ENCODE peak calls at places on chromosomes 6 and 20, in four cellular contexts. N is osteoblast, E is fibroblast of lung, S is HCT116. C is an unnamed sample.

GRCh38 chr6:78810146-78810545 is 57.2 kb upstream of the IRAK1BP1 start:
- DNase-seq in N (peak), E (peak), S (peak), C (peak)

GRCh38 chr20:21129861-21130260 is 4.0 kb downstream of the KIZ start:
- DNase-seq in N (no peak), E (no peak), S (no peak), C (no peak)

GRCh38 chr20:4542270-4542669 is 179.4 kb upstream of the PRND start:
- DNase-seq in N (no peak), E (no peak), S (no peak), C (no peak)

GRCh38 chr6:14210077-14210476 is 92.5 kb downstream of the CD83 start:
- DNase-seq in N (no peak), E (no peak), S (no peak), C (no peak)

GRCh38 chr20:24497851-24498250 is 28.4 kb downstream of the SYNDIG1 start:
- DNase-seq in N (no peak), E (peak), S (no peak), C (no peak)

GRCh38 chr6:111648100-111648499 is 42.4 kb upstream of the TRAF3IP2 start:
- DNase-seq in N (no peak), E (no peak), S (no peak), C (no peak)

GRCh38 chr6:139290787-139291294 is 957 bp downstream of the TXLNB start:
- DNase-seq in N (no peak), E (peak), S (no peak), C (peak)

GRCh38 chr20:9919271-9920014 is 80.6 kb upstream of the PAK5 start:
- DNase-seq in N (no peak), E (no peak), S (no peak), C (no peak)

GRCh38 chr20:47785900-47786762 is 850 bp upstream of the SULF2 start:
- DNase-seq in N (peak), E (peak), S (peak), C (peak)

GRCh38 chr6:31586596-31586995 is 519 bp downstream of the LST1 start:
- DNase-seq in N (no peak), E (no peak), S (no peak), C (no peak)

GRCh38 chr6:102742033-102742432 is 1348.5 kb downstream of the GRIK2 start:
- DNase-seq in N (no peak), E (no peak), S (no peak), C (no peak)

GRCh38 chr6:105587349-105588115 is 184.7 kb upstream of the PREP start:
- DNase-seq in N (no peak), E (peak), S (no peak), C (peak)

GRCh38 chr6:149200282-149200936 is 117.1 kb upstream of the TAB2 start:
- DNase-seq in N (no peak), E (no peak), S (no peak), C (no peak)

GRCh38 chr6:122838060-122838780 is 49.2 kb downstream of the SMPDL3A start:
- DNase-seq in N (no peak), E (peak), S (no peak), C (peak)

GRCh38 chr6:56695702-56696101 is 53.0 kb upstream of the DST start:
- DNase-seq in N (no peak), E (peak), S (no peak), C (peak)

GRCh38 chr6:118401325-118401998 is 146.6 kb upstream of the PLN start:
- DNase-seq in N (no peak), E (no peak), S (no peak), C (no peak)

GRCh38 chr6:41370488-41371111 is 35.2 kb downstream of the NCR2 start:
- DNase-seq in N (no peak), E (no peak), S (no peak), C (no peak)

GRCh38 chr20:62832951-62833391 is 16.1 kb downstream of the COL9A3 start:
- DNase-seq in N (peak), E (no peak), S (no peak), C (no peak)

GRCh38 chr6:40678941-40679340 is 91.8 kb upstream of the LRFN2 start:
- DNase-seq in N (no peak), E (no peak), S (no peak), C (peak)

GRCh38 chr6:5302220-5302946 is 41.1 kb downstream of the FARS2 start:
- DNase-seq in N (no peak), E (peak), S (no peak), C (no peak)

GRCh38 chr6:18307006-18307405 is 42.7 kb upstream of the DEK start:
- DNase-seq in N (no peak), E (peak), S (no peak), C (peak)

GRCh38 chr20:40663304-40663703 is 25.7 kb downstream of the MAFB start:
- DNase-seq in N (no peak), E (no peak), S (no peak), C (no peak)

GRCh38 chr20:29079769-29080690 is 2177.4 kb upstream of the DEFB115 start:
- DNase-seq in N (no peak), E (peak), S (no peak), C (peak)

GRCh38 chr6:117536317-117536716 is 53.8 kb downstream of the DCBLD1 start:
- DNase-seq in N (no peak), E (peak), S (no peak), C (no peak)

GRCh38 chr6:133707456-133707855 is 181.5 kb upstream of the TCF21 start:
- DNase-seq in N (peak), E (peak), S (no peak), C (peak)

GRCh38 chr6:85482206-85483040 is 32.5 kb downstream of the NT5E start:
- DNase-seq in N (peak), E (peak), S (no peak), C (peak)

GRCh38 chr6:64874776-64875175 is 832.2 kb downstream of the EYS start:
- DNase-seq in N (no peak), E (no peak), S (no peak), C (no peak)

GRCh38 chr6:83308833-83309232 is 115.7 kb downstream of the RWDD2A start:
- DNase-seq in N (no peak), E (no peak), S (no peak), C (no peak)

GRCh38 chr6:167796668-167797031 is 30.1 kb upstream of the AFDN start:
- DNase-seq in N (no peak), E (no peak), S (no peak), C (peak)

GRCh38 chr6:56009620-56010019 is 134.2 kb upstream of the BMP5 start:
- DNase-seq in N (peak), E (peak), S (no peak), C (peak)

GRCh38 chr6:159163901-159164370 is 5.3 kb upstream of the FNDC1 start:
- DNase-seq in N (peak), E (peak), S (no peak), C (peak)

GRCh38 chr6:33672808-33673207 is 38.7 kb downstream of the UQCC2 start:
- DNase-seq in N (peak), E (peak), S (no peak), C (peak)

GRCh38 chr6:106097368-106098231 is 11.5 kb downstream of the PRDM1 start:
- DNase-seq in N (no peak), E (peak), S (no peak), C (peak)

GRCh38 chr6:139539852-139540251 is 165.4 kb upstream of the CITED2 start:
- DNase-seq in N (peak), E (peak), S (peak), C (peak)

GRCh38 chr20:5918856-5919633 is 31.3 kb downstream of the TRMT6 start:
- DNase-seq in N (peak), E (peak), S (no peak), C (peak)

GRCh38 chr20:35871311-35871771 is 83.0 kb downstream of the SCAND1 start:
- DNase-seq in N (peak), E (peak), S (no peak), C (peak)

GRCh38 chr6:35765739-35766138 is 10.7 kb upstream of the CLPSL2 start:
- DNase-seq in N (no peak), E (no peak), S (no peak), C (no peak)

GRCh38 chr6:134680433-134680832 is 269.5 kb downstream of the ALDH8A1 start:
- DNase-seq in N (no peak), E (no peak), S (no peak), C (no peak)

GRCh38 chr6:78383968-78384367 is 483.4 kb upstream of the IRAK1BP1 start:
- DNase-seq in N (no peak), E (no peak), S (no peak), C (no peak)

GRCh38 chr20:24135786-24136185 is 147.2 kb upstream of the GGTLC1 start:
- DNase-seq in N (peak), E (no peak), S (no peak), C (no peak)

GRCh38 chr6:22708469-22708868 is 139.1 kb downstream of the HDGFL1 start:
- DNase-seq in N (no peak), E (no peak), S (no peak), C (no peak)
- H2AFZ ChIP-seq in N (no peak), E (no peak), S (no peak), C (no peak)

DNA sequence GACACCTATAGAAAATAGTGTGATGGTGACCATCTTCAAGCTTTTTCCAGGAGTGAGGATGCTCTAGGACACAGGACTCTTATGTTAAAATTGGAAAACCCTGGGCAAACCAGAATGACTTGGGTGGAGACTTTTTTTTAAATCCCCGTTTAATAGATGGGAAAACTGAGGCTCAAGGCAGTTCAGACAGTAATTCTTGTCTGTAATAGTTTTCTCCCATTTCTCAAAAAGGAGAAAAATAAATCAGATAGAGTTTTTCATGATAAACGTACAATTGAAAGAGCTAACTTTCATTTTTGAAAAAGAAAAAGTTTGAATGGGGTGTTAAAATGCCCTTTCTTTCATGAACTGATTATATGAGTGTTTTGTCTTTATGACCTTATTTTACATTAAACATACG is 6.8 kb downstream of the BCAS1 start:
- DNase-seq in N (no peak), E (no peak), S (no peak), C (no peak)
- H2AFZ ChIP-seq in N (no peak), E (no peak), S (no peak), C (no peak)

GRCh38 chr6:27864906-27865883 is 47.0 kb downstream of the OR2B2 start:
- DNase-seq in N (peak), E (peak), S (no peak), C (peak)
- H2AFZ ChIP-seq in N (peak), E (peak), S (no peak), C (peak)

GRCh38 chr6:141990840-141991239 is 141.9 kb upstream of the GJE1 start:
- DNase-seq in N (no peak), E (no peak), S (no peak), C (no peak)
- H2AFZ ChIP-seq in N (peak), E (no peak), S (peak), C (no peak)

DNA sequence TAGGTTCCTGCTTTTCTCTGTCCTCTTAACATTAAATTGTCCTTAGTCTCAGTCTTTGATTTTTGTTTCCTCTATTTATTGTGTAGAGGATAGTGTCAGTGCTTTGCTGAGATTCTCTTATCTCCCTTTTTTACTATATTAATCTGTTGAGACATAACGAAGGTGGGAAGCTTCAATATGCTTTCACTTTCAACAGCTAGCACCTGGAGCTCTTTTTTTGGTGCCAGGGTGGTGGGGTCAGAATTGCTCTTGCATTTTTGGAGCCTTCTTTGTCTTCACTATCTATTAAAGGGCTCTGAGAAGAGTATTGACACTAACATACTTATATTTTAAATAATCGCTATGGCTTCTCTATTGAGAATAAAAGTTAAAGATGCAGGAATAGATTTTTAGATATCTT is 97.1 kb upstream of the EPHA7 start:
- DNase-seq in N (no peak), E (no peak), S (no peak), C (no peak)
- H2AFZ ChIP-seq in N (no peak), E (no peak), S (no peak), C (no peak)

GRCh38 chr20:31840906-31841816 is 4.2 kb downstream of the FOXS1 start:
- DNase-seq in N (peak), E (no peak), S (no peak), C (peak)
- H2AFZ ChIP-seq in N (no peak), E (no peak), S (no peak), C (no peak)

DNA sequence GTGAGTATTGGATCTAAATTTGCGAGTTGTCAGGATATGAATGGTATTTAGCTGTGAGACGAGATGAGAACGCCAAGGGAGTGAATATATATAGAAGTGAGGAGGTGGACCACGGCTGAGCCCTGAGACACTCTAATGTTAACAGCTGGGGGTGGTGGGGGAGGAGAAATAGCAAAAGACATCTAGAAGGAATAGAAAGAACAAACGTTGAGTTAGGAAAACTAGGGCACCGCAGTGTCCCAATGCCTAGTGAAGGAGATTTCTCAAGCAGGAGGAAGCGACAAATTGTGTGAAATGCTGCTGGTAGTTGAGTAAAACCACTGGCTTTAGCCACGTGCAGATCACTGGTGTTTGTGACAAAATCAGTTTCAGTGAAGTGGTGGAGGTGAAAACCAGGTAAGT is 56.9 kb downstream of the CD164 start:
- DNase-seq in N (no peak), E (no peak), S (no peak), C (no peak)
- H2AFZ ChIP-seq in N (no peak), E (no peak), S (no peak), C (no peak)

GRCh38 chr6:152201134-152201533 is 393.7 kb downstream of the ESR1 start:
- DNase-seq in N (no peak), E (no peak), S (no peak), C (no peak)

GRCh38 chr6:152206072-152206818 is 398.8 kb downstream of the ESR1 start:
- DNase-seq in N (no peak), E (no peak), S (peak), C (peak)

GRCh38 chr6:152207915-152208714 is 400.6 kb downstream of the ESR1 start:
- DNase-seq in N (no peak), E (no peak), S (no peak), C (no peak)

GRCh38 chr6:152209211-152209610 is 401.7 kb downstream of the ESR1 start:
- DNase-seq in N (no peak), E (no peak), S (no peak), C (no peak)

DNA sequence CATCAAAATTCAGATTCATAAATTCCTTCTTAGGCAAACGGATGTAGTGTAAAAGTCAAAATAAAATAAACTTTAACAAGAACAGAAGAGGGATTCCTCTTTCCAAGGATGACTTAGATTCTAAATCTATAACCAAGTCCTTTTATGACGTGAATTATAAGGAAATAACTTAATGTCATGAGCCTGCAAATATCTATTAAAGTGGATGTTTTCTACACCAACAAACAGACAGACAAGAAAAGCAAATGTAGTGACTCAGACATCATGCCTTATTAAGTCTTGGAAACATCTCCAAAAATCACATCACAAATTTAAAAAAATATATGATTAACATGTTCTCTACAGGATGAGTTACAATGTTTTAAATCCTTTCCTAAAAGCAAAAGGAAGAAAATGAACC is 397.1 kb downstream of the ESR1 start:
- DNase-seq in N (no peak), E (no peak), S (no peak), C (no peak)
- H2AFZ ChIP-seq in N (no peak), E (no peak), S (no peak), C (no peak)

C was measured in GM23248.